ENCODE peak calls at places on chromosomes 3 and 15, in ten cellular contexts. One of them, this sample, is unnamed.

GRCh38 chr3:48804930-48805329 is 42.7 kb downstream of the PRKAR2A start:
- DNase-seq in NCI-H2081: no peak
- DNase-seq in Right ventricle myocardium inferior: no peak
- DNase-seq in left colon: no peak
- DNase-seq in Daoy: no peak
- DNase-seq in NCI-H146: no peak
- DNase-seq in fibroblast of gingiva: no peak
- DNase-seq in cardiac fibroblast: no peak
- DNase-seq in cardiac muscle cell: no peak
- DNase-seq in glutamatergic neuron: no peak
- DNase-seq in this sample: no peak

GRCh38 chr3:100206687-100207086 is 54.1 kb upstream of the TBC1D23 start:
- DNase-seq in NCI-H2081: no peak
- DNase-seq in cardiac fibroblast: no peak
- DNase-seq in Daoy: no peak
- DNase-seq in NCI-H146: no peak
- DNase-seq in left colon: no peak
- DNase-seq in glutamatergic neuron: no peak
- DNase-seq in cardiac muscle cell: no peak
- DNase-seq in Right ventricle myocardium inferior: no peak
- DNase-seq in fibroblast of gingiva: no peak
- DNase-seq in this sample: no peak

GRCh38 chr3:135871311-135871710 is 94.2 kb upstream of the PPP2R3A start:
- DNase-seq in fibroblast of gingiva: no peak
- DNase-seq in cardiac muscle cell: no peak
- DNase-seq in Right ventricle myocardium inferior: no peak
- DNase-seq in glutamatergic neuron: no peak
- DNase-seq in cardiac fibroblast: no peak
- DNase-seq in Daoy: no peak
- DNase-seq in left colon: no peak
- DNase-seq in NCI-H2081: no peak
- DNase-seq in NCI-H146: no peak
- DNase-seq in this sample: no peak

GRCh38 chr3:32420138-32420981 is 28.7 kb downstream of the CMTM7 start:
- DNase-seq in glutamatergic neuron: no peak
- DNase-seq in cardiac fibroblast: peak; percentile 65
- DNase-seq in fibroblast of gingiva: no peak
- DNase-seq in NCI-H2081: no peak
- DNase-seq in cardiac muscle cell: peak; percentile 49
- DNase-seq in Daoy: peak; percentile 82
- DNase-seq in Right ventricle myocardium inferior: no peak
- DNase-seq in left colon: peak; percentile 47
- DNase-seq in NCI-H146: no peak
- DNase-seq in this sample: peak; percentile 91

GRCh38 chr3:122668930-122669730 is 11.5 kb upstream of the PARP14 start:
- DNase-seq in cardiac fibroblast: peak; percentile 48
- DNase-seq in cardiac muscle cell: peak; percentile 44
- DNase-seq in glutamatergic neuron: no peak
- DNase-seq in NCI-H2081: no peak
- DNase-seq in left colon: no peak
- DNase-seq in fibroblast of gingiva: no peak
- DNase-seq in NCI-H146: no peak
- DNase-seq in Right ventricle myocardium inferior: no peak
- DNase-seq in Daoy: peak; percentile 70
- DNase-seq in this sample: peak; percentile 75

GRCh38 chr3:23791678-23792077 is 14.1 kb upstream of the UBE2E1 start:
- DNase-seq in cardiac muscle cell: no peak
- DNase-seq in left colon: no peak
- DNase-seq in Right ventricle myocardium inferior: no peak
- DNase-seq in fibroblast of gingiva: no peak
- DNase-seq in Daoy: no peak
- DNase-seq in NCI-H2081: no peak
- DNase-seq in cardiac fibroblast: no peak
- DNase-seq in NCI-H146: no peak
- DNase-seq in glutamatergic neuron: no peak
- DNase-seq in this sample: no peak

GRCh38 chr3:136676009-136676408 is 76.2 kb downstream of the STAG1 start:
- DNase-seq in Daoy: no peak
- DNase-seq in left colon: no peak
- DNase-seq in NCI-H146: no peak
- DNase-seq in glutamatergic neuron: no peak
- DNase-seq in NCI-H2081: no peak
- DNase-seq in cardiac muscle cell: no peak
- DNase-seq in fibroblast of gingiva: no peak
- DNase-seq in cardiac fibroblast: no peak
- DNase-seq in Right ventricle myocardium inferior: no peak
- DNase-seq in this sample: no peak

GRCh38 chr3:59101091-59101738 is 51.4 kb upstream of the CFAP20DC start:
- DNase-seq in NCI-H2081: no peak
- DNase-seq in cardiac muscle cell: peak; percentile 11
- DNase-seq in NCI-H146: no peak
- DNase-seq in left colon: no peak
- DNase-seq in Right ventricle myocardium inferior: no peak
- DNase-seq in fibroblast of gingiva: peak; percentile 93
- DNase-seq in Daoy: peak; percentile 55
- DNase-seq in glutamatergic neuron: no peak
- DNase-seq in cardiac fibroblast: peak; percentile 27
- DNase-seq in this sample: no peak

GRCh38 chr3:64666171-64666581 is 21.6 kb downstream of the ADAMTS9 start:
- DNase-seq in Right ventricle myocardium inferior: no peak
- DNase-seq in Daoy: no peak
- DNase-seq in cardiac muscle cell: peak; percentile 23
- DNase-seq in left colon: no peak
- DNase-seq in NCI-H146: no peak
- DNase-seq in fibroblast of gingiva: peak; percentile 48
- DNase-seq in glutamatergic neuron: no peak
- DNase-seq in NCI-H2081: no peak
- DNase-seq in cardiac fibroblast: peak; percentile 42
- DNase-seq in this sample: peak; percentile 90

GRCh38 chr15:92801774-92802464 is 98.2 kb upstream of the CHD2 start:
- DNase-seq in cardiac fibroblast: peak; percentile 91
- DNase-seq in Right ventricle myocardium inferior: peak; percentile 80
- DNase-seq in NCI-H2081: no peak
- DNase-seq in NCI-H146: no peak
- DNase-seq in fibroblast of gingiva: peak; percentile 81
- DNase-seq in glutamatergic neuron: no peak
- DNase-seq in cardiac muscle cell: peak; percentile 95
- DNase-seq in left colon: no peak
- DNase-seq in Daoy: peak; percentile 80
- DNase-seq in this sample: peak; percentile 93

GRCh38 chr15:67980171-67980570 is 73.9 kb upstream of the PIAS1 start:
- DNase-seq in Right ventricle myocardium inferior: no peak
- DNase-seq in cardiac fibroblast: no peak
- DNase-seq in NCI-H2081: no peak
- DNase-seq in glutamatergic neuron: no peak
- DNase-seq in fibroblast of gingiva: no peak
- DNase-seq in NCI-H146: no peak
- DNase-seq in left colon: no peak
- DNase-seq in Daoy: no peak
- DNase-seq in cardiac muscle cell: no peak
- DNase-seq in this sample: no peak

GRCh38 chr3:126300761-126301481 is 56.3 kb downstream of the KLF15 start:
- DNase-seq in glutamatergic neuron: no peak
- DNase-seq in NCI-H146: no peak
- DNase-seq in fibroblast of gingiva: peak; percentile 55
- DNase-seq in Daoy: no peak
- DNase-seq in Right ventricle myocardium inferior: no peak
- DNase-seq in cardiac fibroblast: no peak
- DNase-seq in cardiac muscle cell: peak; percentile 77
- DNase-seq in left colon: no peak
- DNase-seq in NCI-H2081: no peak
- DNase-seq in this sample: no peak

GRCh38 chr15:92187975-92188374 is 205.7 kb upstream of the ST8SIA2 start:
- DNase-seq in NCI-H146: no peak
- DNase-seq in Daoy: no peak
- DNase-seq in Right ventricle myocardium inferior: no peak
- DNase-seq in fibroblast of gingiva: no peak
- DNase-seq in glutamatergic neuron: no peak
- DNase-seq in cardiac muscle cell: no peak
- DNase-seq in cardiac fibroblast: no peak
- DNase-seq in left colon: no peak
- DNase-seq in NCI-H2081: no peak
- DNase-seq in this sample: no peak

GRCh38 chr3:127264292-127264691 is 23.6 kb downstream of the PRR20G start:
- DNase-seq in cardiac muscle cell: peak; percentile 3
- DNase-seq in NCI-H146: no peak
- DNase-seq in fibroblast of gingiva: no peak
- DNase-seq in Daoy: peak; percentile 33
- DNase-seq in Right ventricle myocardium inferior: no peak
- DNase-seq in cardiac fibroblast: peak; percentile 7
- DNase-seq in NCI-H2081: no peak
- DNase-seq in glutamatergic neuron: no peak
- DNase-seq in left colon: no peak
- DNase-seq in this sample: no peak

GRCh38 chr3:190225186-190225692 is 97.0 kb downstream of the CLDN1 start:
- DNase-seq in fibroblast of gingiva: peak; percentile 10
- DNase-seq in NCI-H146: peak; percentile 61
- DNase-seq in glutamatergic neuron: no peak
- DNase-seq in cardiac muscle cell: peak; percentile 25
- DNase-seq in left colon: no peak
- DNase-seq in cardiac fibroblast: peak; percentile 65
- DNase-seq in Right ventricle myocardium inferior: no peak
- DNase-seq in Daoy: no peak
- DNase-seq in NCI-H2081: peak; percentile 16
- DNase-seq in this sample: peak; percentile 45

GRCh38 chr15:63752075-63752684 is 81.6 kb downstream of the HERC1 start:
- DNase-seq in NCI-H2081: peak; percentile 65
- DNase-seq in Daoy: peak; percentile 42
- DNase-seq in Right ventricle myocardium inferior: no peak
- DNase-seq in fibroblast of gingiva: peak; percentile 54
- DNase-seq in glutamatergic neuron: no peak
- DNase-seq in NCI-H146: peak; percentile 57
- DNase-seq in left colon: no peak
- DNase-seq in cardiac fibroblast: peak; percentile 80
- DNase-seq in cardiac muscle cell: peak; percentile 70
- DNase-seq in this sample: peak; percentile 38

GRCh38 chr3:143235614-143236204 is 116.1 kb downstream of the CHST2 start:
- DNase-seq in fibroblast of gingiva: no peak
- DNase-seq in Right ventricle myocardium inferior: no peak
- DNase-seq in NCI-H2081: no peak
- DNase-seq in glutamatergic neuron: no peak
- DNase-seq in left colon: no peak
- DNase-seq in cardiac fibroblast: no peak
- DNase-seq in NCI-H146: no peak
- DNase-seq in Daoy: no peak
- DNase-seq in cardiac muscle cell: no peak
- DNase-seq in this sample: no peak

GRCh38 chr3:110624571-110624970 is 447.0 kb upstream of the NECTIN3 start:
- DNase-seq in glutamatergic neuron: no peak
- DNase-seq in NCI-H146: no peak
- DNase-seq in NCI-H2081: no peak
- DNase-seq in fibroblast of gingiva: peak; percentile 24
- DNase-seq in cardiac fibroblast: peak; percentile 44
- DNase-seq in Right ventricle myocardium inferior: no peak
- DNase-seq in cardiac muscle cell: peak; percentile 26
- DNase-seq in left colon: no peak
- DNase-seq in Daoy: no peak
- DNase-seq in this sample: no peak

GRCh38 chr15:99931703-99932603 is 198.7 kb upstream of the LYSMD4 start:
- DNase-seq in Daoy: peak; percentile 35
- DNase-seq in NCI-H2081: no peak
- DNase-seq in fibroblast of gingiva: no peak
- DNase-seq in cardiac fibroblast: no peak
- DNase-seq in glutamatergic neuron: no peak
- DNase-seq in NCI-H146: no peak
- DNase-seq in Right ventricle myocardium inferior: no peak
- DNase-seq in left colon: no peak
- DNase-seq in cardiac muscle cell: no peak
- DNase-seq in this sample: peak; percentile 23

GRCh38 chr3:51319271-51319670 is 65.8 kb upstream of the MANF start:
- DNase-seq in Right ventricle myocardium inferior: no peak
- DNase-seq in cardiac muscle cell: no peak
- DNase-seq in Daoy: no peak
- DNase-seq in NCI-H2081: no peak
- DNase-seq in glutamatergic neuron: no peak
- DNase-seq in left colon: no peak
- DNase-seq in fibroblast of gingiva: peak; percentile 16
- DNase-seq in NCI-H146: no peak
- DNase-seq in cardiac fibroblast: peak; percentile 26
- DNase-seq in this sample: no peak

GRCh38 chr3:119639494-119640350 is 20.7 kb downstream of the POPDC2 start:
- DNase-seq in cardiac muscle cell: no peak
- DNase-seq in NCI-H2081: no peak
- DNase-seq in fibroblast of gingiva: no peak
- DNase-seq in glutamatergic neuron: no peak
- DNase-seq in Daoy: no peak
- DNase-seq in left colon: no peak
- DNase-seq in Right ventricle myocardium inferior: no peak
- DNase-seq in cardiac fibroblast: no peak
- DNase-seq in NCI-H146: no peak
- DNase-seq in this sample: peak; percentile 16

GRCh38 chr3:129184396-129184656 is 630 bp upstream of the CNBP start:
- DNase-seq in left colon: no peak
- DNase-seq in cardiac fibroblast: peak; percentile 50
- DNase-seq in glutamatergic neuron: peak; percentile 25
- DNase-seq in cardiac muscle cell: peak; percentile 29
- DNase-seq in Right ventricle myocardium inferior: no peak
- DNase-seq in NCI-H146: peak; percentile 59
- DNase-seq in NCI-H2081: peak; percentile 13
- DNase-seq in fibroblast of gingiva: no peak
- DNase-seq in Daoy: peak; percentile 35
- DNase-seq in this sample: peak; percentile 20

GRCh38 chr3:194387276-194387675 is 11.8 kb downstream of the GP5 start:
- DNase-seq in cardiac fibroblast: no peak
- DNase-seq in left colon: peak; percentile 12
- DNase-seq in NCI-H2081: no peak
- DNase-seq in Right ventricle myocardium inferior: no peak
- DNase-seq in fibroblast of gingiva: no peak
- DNase-seq in Daoy: no peak
- DNase-seq in cardiac muscle cell: no peak
- DNase-seq in NCI-H146: no peak
- DNase-seq in glutamatergic neuron: no peak
- DNase-seq in this sample: no peak

GRCh38 chr3:34256791-34257190 is 458.4 kb downstream of the PDCD6IP start:
- DNase-seq in glutamatergic neuron: no peak
- DNase-seq in cardiac fibroblast: no peak
- DNase-seq in NCI-H2081: no peak
- DNase-seq in left colon: no peak
- DNase-seq in fibroblast of gingiva: no peak
- DNase-seq in NCI-H146: no peak
- DNase-seq in Right ventricle myocardium inferior: no peak
- DNase-seq in Daoy: no peak
- DNase-seq in cardiac muscle cell: no peak
- DNase-seq in this sample: no peak

GRCh38 chr3:146431240-146431639 is 38.1 kb downstream of the PLSCR2 start:
- DNase-seq in glutamatergic neuron: no peak
- DNase-seq in Daoy: no peak
- DNase-seq in NCI-H146: no peak
- DNase-seq in NCI-H2081: no peak
- DNase-seq in cardiac fibroblast: peak; percentile 13
- DNase-seq in left colon: no peak
- DNase-seq in cardiac muscle cell: no peak
- DNase-seq in fibroblast of gingiva: peak; percentile 27
- DNase-seq in Right ventricle myocardium inferior: no peak
- DNase-seq in this sample: no peak

GRCh38 chr15:85692873-85693272 is 101.9 kb downstream of the KLHL25 start:
- DNase-seq in left colon: no peak
- DNase-seq in NCI-H146: no peak
- DNase-seq in cardiac muscle cell: no peak
- DNase-seq in cardiac fibroblast: no peak
- DNase-seq in glutamatergic neuron: no peak
- DNase-seq in Right ventricle myocardium inferior: no peak
- DNase-seq in fibroblast of gingiva: no peak
- DNase-seq in NCI-H2081: no peak
- DNase-seq in Daoy: no peak
- DNase-seq in this sample: no peak

GRCh38 chr3:30193625-30194044 is 412.8 kb upstream of the TGFBR2 start:
- DNase-seq in NCI-H146: no peak
- DNase-seq in cardiac fibroblast: no peak
- DNase-seq in Right ventricle myocardium inferior: no peak
- DNase-seq in glutamatergic neuron: no peak
- DNase-seq in NCI-H2081: no peak
- DNase-seq in Daoy: no peak
- DNase-seq in left colon: no peak
- DNase-seq in cardiac muscle cell: no peak
- DNase-seq in fibroblast of gingiva: no peak
- DNase-seq in this sample: no peak